ENCODE peak calls at places on chromosomes 6 and 20, in five cellular contexts. One of them, this sample, is unnamed.

GRCh38 chr20:41222299-41222698 is 85.0 kb downstream of the PLCG1 start:
- DNase-seq in H1: no peak
- DNase-seq in IMR-90: no peak
- DNase-seq in mesenchymal stem cell: no peak
- DNase-seq in H9: no peak
- DNase-seq in this sample: no peak

GRCh38 chr6:37049990-37050853 is 44.8 kb downstream of the FGD2 start:
- DNase-seq in IMR-90: no peak
- DNase-seq in H1: no peak
- DNase-seq in H9: no peak
- DNase-seq in mesenchymal stem cell: no peak
- DNase-seq in this sample: no peak

GRCh38 chr20:62136283-62137091 is 6.7 kb downstream of the PSMA7 start:
- DNase-seq in H9: peak; percentile 70
- DNase-seq in mesenchymal stem cell: peak; percentile 73
- DNase-seq in IMR-90: peak; percentile 68
- DNase-seq in H1: no peak
- DNase-seq in this sample: no peak

GRCh38 chr6:32427218-32427617 is 12.5 kb upstream of the HLA-DRA start:
- DNase-seq in IMR-90: no peak
- DNase-seq in H1: no peak
- DNase-seq in H9: no peak
- DNase-seq in mesenchymal stem cell: no peak
- DNase-seq in this sample: no peak

GRCh38 chr20:34558320-34559202 is at the start of gene MAP1LC3A:
- DNase-seq in H9: peak; percentile 95
- DNase-seq in mesenchymal stem cell: peak; percentile 97
- DNase-seq in H1: peak; percentile 97
- DNase-seq in IMR-90: peak; percentile 95
- DNase-seq in this sample: peak; percentile 91

GRCh38 chr6:28673800-28674671 is 148.4 kb downstream of the GPX5 start:
- DNase-seq in H1: peak; percentile 91
- DNase-seq in mesenchymal stem cell: peak; percentile 70
- DNase-seq in IMR-90: peak; percentile 71
- DNase-seq in H9: peak; percentile 74
- DNase-seq in this sample: peak; percentile 75

GRCh38 chr20:33796263-33796906 is 14.8 kb upstream of the CHMP4B start:
- DNase-seq in IMR-90: no peak
- DNase-seq in H9: no peak
- DNase-seq in mesenchymal stem cell: no peak
- DNase-seq in H1: no peak
- DNase-seq in this sample: no peak

GRCh38 chr6:111685506-111685905 is 79.8 kb upstream of the TRAF3IP2 start:
- DNase-seq in H1: no peak
- DNase-seq in mesenchymal stem cell: no peak
- DNase-seq in IMR-90: no peak
- DNase-seq in H9: no peak
- DNase-seq in this sample: no peak

GRCh38 chr20:63499333-63499969 is 568 bp upstream of the EEF1A2 start:
- DNase-seq in mesenchymal stem cell: no peak
- DNase-seq in H9: peak; percentile 46
- DNase-seq in IMR-90: no peak
- DNase-seq in H1: peak; percentile 63
- DNase-seq in this sample: no peak

GRCh38 chr6:127818149-127818548 is 82.7 kb downstream of the THEMIS start:
- DNase-seq in H9: no peak
- DNase-seq in mesenchymal stem cell: no peak
- DNase-seq in H1: no peak
- DNase-seq in IMR-90: no peak
- DNase-seq in this sample: no peak

DNA sequence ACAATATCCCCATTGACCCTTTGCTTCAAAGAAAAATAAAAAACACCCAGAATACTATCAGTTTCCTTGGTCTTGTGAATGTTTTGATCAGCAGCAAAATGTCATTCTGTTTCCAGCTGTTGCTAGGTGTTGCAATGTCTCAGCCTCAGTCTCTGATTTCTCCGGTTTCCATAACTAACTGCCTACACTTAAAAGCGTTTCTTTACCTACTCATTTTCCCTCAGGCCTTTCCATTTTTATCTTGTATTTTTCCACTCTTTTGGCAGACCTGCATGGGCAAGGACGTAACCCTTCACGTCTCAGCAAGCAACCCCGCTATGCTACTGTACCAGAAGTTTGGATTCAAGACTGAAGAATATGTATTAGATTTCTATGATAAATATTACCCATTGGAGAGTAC is 49.4 kb downstream of the KAT14 start:
- DNase-seq in H9: no peak
- DNase-seq in IMR-90: no peak
- DNase-seq in H1: no peak
- DNase-seq in mesenchymal stem cell: peak; percentile 9
- DNase-seq in this sample: no peak
- H3K14ac ChIP-seq in H9: no peak overlapping the region
- H3K14ac ChIP-seq in IMR-90: no peak overlapping the region
- H3K14ac ChIP-seq in H1: no peak overlapping the region
- H3K14ac ChIP-seq in mesenchymal stem cell: no peak overlapping the region
- H3K14ac ChIP-seq in this sample: no peak overlapping the region

DNA sequence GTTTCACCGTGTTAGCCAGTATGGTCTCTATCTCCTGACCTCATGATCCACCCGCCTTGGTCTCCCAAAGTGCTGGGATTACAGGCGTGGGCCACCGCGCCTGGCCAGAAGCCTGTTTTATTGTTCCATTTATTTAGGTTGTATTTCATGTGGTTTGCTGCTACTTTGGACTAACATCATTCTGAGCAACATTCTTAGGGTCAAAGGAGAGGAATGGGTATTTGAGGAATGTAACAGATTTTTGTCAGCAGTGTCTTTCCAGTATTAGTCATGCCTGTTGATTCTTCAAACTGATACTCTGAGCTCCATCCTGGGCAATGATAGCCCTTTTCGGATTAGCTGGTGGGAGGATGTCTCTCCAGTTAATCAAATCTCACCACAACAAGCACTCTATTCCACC is 213.0 kb upstream of the CITED2 start:
- DNase-seq in mesenchymal stem cell: peak; percentile 89
- DNase-seq in H1: no peak
- DNase-seq in IMR-90: peak; percentile 93
- DNase-seq in H9: no peak
- DNase-seq in this sample: no peak
- H2BK15ac ChIP-seq in mesenchymal stem cell: no peak overlapping the region
- H2BK15ac ChIP-seq in H1: no peak overlapping the region
- H2BK15ac ChIP-seq in IMR-90: no peak overlapping the region
- H2BK15ac ChIP-seq in H9: no peak overlapping the region
- H2BK15ac ChIP-seq in this sample: no peak overlapping the region

GRCh38 chr20:11790047-11790446 is 127.6 kb upstream of the BTBD3 start:
- DNase-seq in mesenchymal stem cell: no peak
- DNase-seq in IMR-90: no peak
- DNase-seq in H1: no peak
- DNase-seq in H9: no peak
- DNase-seq in this sample: no peak
- H3K14ac ChIP-seq in mesenchymal stem cell: no peak overlapping the region
- H3K14ac ChIP-seq in IMR-90: no peak overlapping the region
- H3K14ac ChIP-seq in H1: no peak overlapping the region
- H3K14ac ChIP-seq in H9: no peak overlapping the region
- H3K14ac ChIP-seq in this sample: no peak overlapping the region

GRCh38 chr6:154341326-154341725 is 15.3 kb downstream of the IPCEF1 start:
- DNase-seq in IMR-90: no peak
- DNase-seq in mesenchymal stem cell: no peak
- DNase-seq in H9: no peak
- DNase-seq in H1: no peak
- DNase-seq in this sample: no peak
- H2BK15ac ChIP-seq in IMR-90: no peak overlapping the region
- H2BK15ac ChIP-seq in mesenchymal stem cell: no peak overlapping the region
- H2BK15ac ChIP-seq in H9: no peak overlapping the region
- H2BK15ac ChIP-seq in H1: no peak overlapping the region
- H2BK15ac ChIP-seq in this sample: no peak overlapping the region

GRCh38 chr6:151637814-151638213 is 144.0 kb downstream of the CCDC170 start:
- DNase-seq in IMR-90: no peak
- DNase-seq in H9: no peak
- DNase-seq in mesenchymal stem cell: no peak
- DNase-seq in H1: no peak
- DNase-seq in this sample: no peak

GRCh38 chr6:151632415-151632987 is 138.7 kb downstream of the CCDC170 start:
- DNase-seq in H9: no peak
- DNase-seq in IMR-90: no peak
- DNase-seq in mesenchymal stem cell: no peak
- DNase-seq in H1: no peak
- DNase-seq in this sample: no peak

GRCh38 chr6:151634336-151634720 is 140.5 kb downstream of the CCDC170 start:
- DNase-seq in mesenchymal stem cell: no peak
- DNase-seq in H1: no peak
- DNase-seq in IMR-90: no peak
- DNase-seq in H9: no peak
- DNase-seq in this sample: no peak

GRCh38 chr6:151633517-151634335 is 139.9 kb downstream of the CCDC170 start:
- DNase-seq in IMR-90: no peak
- DNase-seq in mesenchymal stem cell: no peak
- DNase-seq in H9: no peak
- DNase-seq in H1: no peak
- DNase-seq in this sample: no peak

DNA sequence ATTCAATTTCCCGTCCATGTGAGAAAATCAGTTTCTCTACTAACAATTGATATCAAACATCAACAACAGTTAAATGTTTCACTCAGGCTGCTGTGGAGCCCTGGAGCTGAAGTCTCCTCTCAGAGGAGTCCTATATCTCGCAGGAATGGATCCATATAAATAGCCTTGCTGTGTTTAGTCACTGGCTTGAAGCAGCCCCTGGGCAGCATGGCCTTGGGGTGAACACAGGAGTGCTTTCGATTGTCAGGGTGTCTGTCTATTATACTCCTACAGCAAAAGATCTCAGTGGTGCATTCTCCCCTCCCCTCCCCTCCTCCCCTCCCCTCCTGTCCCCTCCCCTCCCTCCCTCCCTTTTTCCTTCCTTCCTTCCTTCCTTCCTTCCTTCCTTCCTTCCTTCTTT is 141.9 kb downstream of the CCDC170 start:
- DNase-seq in IMR-90: no peak
- DNase-seq in H9: no peak
- DNase-seq in mesenchymal stem cell: no peak
- DNase-seq in H1: no peak
- DNase-seq in this sample: no peak
- H3K14ac ChIP-seq in IMR-90: no peak overlapping the region
- H3K14ac ChIP-seq in H9: no peak overlapping the region
- H3K14ac ChIP-seq in mesenchymal stem cell: no peak overlapping the region
- H3K14ac ChIP-seq in H1: no peak overlapping the region
- H3K14ac ChIP-seq in this sample: no peak overlapping the region

DNA sequence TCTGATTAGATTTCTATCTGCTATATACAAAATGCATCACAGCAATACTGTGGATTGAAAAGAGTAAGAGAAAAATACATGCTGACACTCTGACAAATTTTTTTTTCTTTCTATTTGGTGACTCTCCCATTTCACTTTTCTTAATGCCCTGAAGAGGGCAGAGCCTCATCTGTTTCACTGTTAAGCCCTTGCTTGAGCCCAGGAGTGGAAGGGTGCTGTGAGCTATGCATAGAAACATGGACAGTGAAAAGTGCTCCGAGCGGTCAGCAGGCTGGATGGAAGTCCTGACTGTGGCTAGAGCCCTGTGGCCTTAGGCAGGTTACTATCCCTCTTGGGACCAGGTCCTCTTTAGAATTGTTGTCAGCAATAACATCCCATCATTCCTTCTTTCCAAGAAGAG is 17.4 kb upstream of the CSE1L start:
- DNase-seq in mesenchymal stem cell: peak; percentile 29
- DNase-seq in H9: no peak
- DNase-seq in IMR-90: peak; percentile 41
- DNase-seq in H1: no peak
- DNase-seq in this sample: no peak
- H2BK15ac ChIP-seq in mesenchymal stem cell: no peak overlapping the region
- H2BK15ac ChIP-seq in H9: no peak overlapping the region
- H2BK15ac ChIP-seq in IMR-90: no peak overlapping the region
- H2BK15ac ChIP-seq in H1: no peak overlapping the region
- H2BK15ac ChIP-seq in this sample: no peak overlapping the region

GRCh38 chr20:23357767-23358562 is 4.0 kb upstream of the GZF1 start:
- DNase-seq in H1: peak; percentile 100
- DNase-seq in IMR-90: peak; percentile 99
- DNase-seq in H9: peak; percentile 100
- DNase-seq in mesenchymal stem cell: peak; percentile 100
- DNase-seq in this sample: peak; percentile 100
- H3K14ac ChIP-seq in H1: no peak overlapping the region
- H3K14ac ChIP-seq in IMR-90: peak overlapping the region; percentile 79
- H3K14ac ChIP-seq in H9: peak overlapping the region; percentile 33
- H3K14ac ChIP-seq in mesenchymal stem cell: peak overlapping the region; percentile 99
- H3K14ac ChIP-seq in this sample: peak overlapping the region; percentile 50